ENCODE peak calls at places on chromosome 12, in ten cellular contexts. One of them, this sample, is unnamed.
A peak's percentile ranks its signal among the peaks of the same experiment; 100 is the strongest.

GRCh38 chr12:58104443-58104842 is 163.1 kb downstream of the ATP23 start:
- DNase-seq in right atrium auricular region: no peak
- DNase-seq in HT-29: no peak
- DNase-seq in MCF 10A: no peak
- DNase-seq in neural progenitor cell: no peak
- DNase-seq in HFFc6: no peak
- DNase-seq in Caki2: no peak
- DNase-seq in tibial nerve: no peak
- DNase-seq in SJSA1: no peak
- DNase-seq in NCI-H345: no peak
- DNase-seq in this sample: no peak

GRCh38 chr12:71282925-71283324 is 125.1 kb upstream of the TSPAN8 start:
- DNase-seq in tibial nerve: no peak
- DNase-seq in right atrium auricular region: no peak
- DNase-seq in MCF 10A: no peak
- DNase-seq in NCI-H345: no peak
- DNase-seq in Caki2: no peak
- DNase-seq in SJSA1: no peak
- DNase-seq in HT-29: no peak
- DNase-seq in neural progenitor cell: no peak
- DNase-seq in HFFc6: no peak
- DNase-seq in this sample: no peak

GRCh38 chr12:59723520-59723919 is 127.7 kb downstream of the SLC16A7 start:
- DNase-seq in tibial nerve: no peak
- DNase-seq in HFFc6: no peak
- DNase-seq in neural progenitor cell: no peak
- DNase-seq in right atrium auricular region: no peak
- DNase-seq in Caki2: no peak
- DNase-seq in SJSA1: no peak
- DNase-seq in HT-29: no peak
- DNase-seq in MCF 10A: no peak
- DNase-seq in NCI-H345: no peak
- DNase-seq in this sample: no peak

GRCh38 chr12:119302334-119303132 is 32.0 kb upstream of the CCDC60 start:
- DNase-seq in HT-29: no peak
- DNase-seq in tibial nerve: no peak
- DNase-seq in neural progenitor cell: peak; percentile 87
- DNase-seq in SJSA1: no peak
- DNase-seq in HFFc6: no peak
- DNase-seq in Caki2: no peak
- DNase-seq in right atrium auricular region: no peak
- DNase-seq in NCI-H345: no peak
- DNase-seq in MCF 10A: no peak
- DNase-seq in this sample: no peak

GRCh38 chr12:124925117-124925516 is 10.7 kb upstream of the UBC start:
- DNase-seq in HFFc6: no peak
- DNase-seq in right atrium auricular region: no peak
- DNase-seq in NCI-H345: no peak
- DNase-seq in SJSA1: no peak
- DNase-seq in MCF 10A: no peak
- DNase-seq in Caki2: no peak
- DNase-seq in HT-29: no peak
- DNase-seq in tibial nerve: peak; percentile 6
- DNase-seq in neural progenitor cell: no peak
- DNase-seq in this sample: no peak

GRCh38 chr12:117863004-117863709 is 105.6 kb downstream of the KSR2 start:
- DNase-seq in right atrium auricular region: no peak
- DNase-seq in NCI-H345: no peak
- DNase-seq in SJSA1: no peak
- DNase-seq in HT-29: no peak
- DNase-seq in HFFc6: peak; percentile 66
- DNase-seq in tibial nerve: no peak
- DNase-seq in neural progenitor cell: no peak
- DNase-seq in MCF 10A: peak; percentile 67
- DNase-seq in Caki2: no peak
- DNase-seq in this sample: no peak

GRCh38 chr12:109533487-109533740 is 39.9 kb downstream of the MMAB start:
- DNase-seq in right atrium auricular region: no peak
- DNase-seq in NCI-H345: no peak
- DNase-seq in SJSA1: no peak
- DNase-seq in Caki2: no peak
- DNase-seq in HT-29: no peak
- DNase-seq in neural progenitor cell: no peak
- DNase-seq in MCF 10A: no peak
- DNase-seq in tibial nerve: no peak
- DNase-seq in HFFc6: no peak
- DNase-seq in this sample: no peak

GRCh38 chr12:96422192-96422591 is 22.0 kb upstream of the CDK17 start:
- DNase-seq in HFFc6: no peak
- DNase-seq in NCI-H345: no peak
- DNase-seq in right atrium auricular region: no peak
- DNase-seq in tibial nerve: no peak
- DNase-seq in SJSA1: no peak
- DNase-seq in neural progenitor cell: no peak
- DNase-seq in Caki2: no peak
- DNase-seq in MCF 10A: no peak
- DNase-seq in HT-29: no peak
- DNase-seq in this sample: no peak

GRCh38 chr12:124829708-124830304 is 33.9 kb downstream of the SCARB1 start:
- DNase-seq in right atrium auricular region: no peak
- DNase-seq in NCI-H345: no peak
- DNase-seq in MCF 10A: no peak
- DNase-seq in HT-29: peak; percentile 9
- DNase-seq in tibial nerve: no peak
- DNase-seq in Caki2: peak; percentile 30
- DNase-seq in HFFc6: no peak
- DNase-seq in neural progenitor cell: no peak
- DNase-seq in SJSA1: no peak
- DNase-seq in this sample: no peak

GRCh38 chr12:78820946-78821345 is 43.6 kb upstream of the SYT1 start:
- DNase-seq in Caki2: no peak
- DNase-seq in HT-29: no peak
- DNase-seq in right atrium auricular region: no peak
- DNase-seq in neural progenitor cell: no peak
- DNase-seq in tibial nerve: no peak
- DNase-seq in HFFc6: no peak
- DNase-seq in SJSA1: no peak
- DNase-seq in MCF 10A: no peak
- DNase-seq in NCI-H345: no peak
- DNase-seq in this sample: no peak

GRCh38 chr12:20361416-20361815 is 6.9 kb upstream of the PDE3A start:
- DNase-seq in HFFc6: no peak
- DNase-seq in tibial nerve: no peak
- DNase-seq in MCF 10A: no peak
- DNase-seq in HT-29: no peak
- DNase-seq in NCI-H345: no peak
- DNase-seq in Caki2: no peak
- DNase-seq in right atrium auricular region: no peak
- DNase-seq in neural progenitor cell: no peak
- DNase-seq in SJSA1: no peak
- DNase-seq in this sample: no peak

GRCh38 chr12:120939523-120939922 is 35.4 kb upstream of the SPPL3 start:
- DNase-seq in HFFc6: no peak
- DNase-seq in tibial nerve: no peak
- DNase-seq in MCF 10A: no peak
- DNase-seq in SJSA1: no peak
- DNase-seq in neural progenitor cell: no peak
- DNase-seq in Caki2: no peak
- DNase-seq in right atrium auricular region: no peak
- DNase-seq in HT-29: no peak
- DNase-seq in NCI-H345: no peak
- DNase-seq in this sample: no peak

GRCh38 chr12:3035815-3036702 is 41.1 kb upstream of the TSPAN9 start:
- DNase-seq in tibial nerve: no peak
- DNase-seq in SJSA1: no peak
- DNase-seq in HFFc6: peak; percentile 26
- DNase-seq in MCF 10A: no peak
- DNase-seq in neural progenitor cell: peak; percentile 78
- DNase-seq in HT-29: no peak
- DNase-seq in right atrium auricular region: no peak
- DNase-seq in Caki2: no peak
- DNase-seq in NCI-H345: no peak
- DNase-seq in this sample: no peak

GRCh38 chr12:68342966-68343365 is 10.8 kb upstream of the MDM1 start:
- DNase-seq in right atrium auricular region: no peak
- DNase-seq in NCI-H345: peak; percentile 91
- DNase-seq in SJSA1: no peak
- DNase-seq in tibial nerve: no peak
- DNase-seq in Caki2: no peak
- DNase-seq in neural progenitor cell: no peak
- DNase-seq in HFFc6: no peak
- DNase-seq in MCF 10A: no peak
- DNase-seq in HT-29: no peak
- DNase-seq in this sample: no peak

GRCh38 chr12:99026332-99027116 is 381.4 kb downstream of the APAF1 start:
- DNase-seq in SJSA1: no peak
- DNase-seq in tibial nerve: no peak
- DNase-seq in HT-29: no peak
- DNase-seq in NCI-H345: no peak
- DNase-seq in right atrium auricular region: no peak
- DNase-seq in HFFc6: no peak
- DNase-seq in neural progenitor cell: no peak
- DNase-seq in MCF 10A: no peak
- DNase-seq in Caki2: no peak
- DNase-seq in this sample: no peak

GRCh38 chr12:27319848-27320247 is 12.8 kb upstream of the BMAL2 start:
- DNase-seq in Caki2: no peak
- DNase-seq in right atrium auricular region: no peak
- DNase-seq in NCI-H345: no peak
- DNase-seq in HFFc6: no peak
- DNase-seq in MCF 10A: no peak
- DNase-seq in HT-29: no peak
- DNase-seq in neural progenitor cell: no peak
- DNase-seq in SJSA1: no peak
- DNase-seq in tibial nerve: no peak
- DNase-seq in this sample: no peak

GRCh38 chr12:131897276-131897675 is 2.9 kb downstream of the ULK1 start:
- DNase-seq in NCI-H345: no peak
- DNase-seq in Caki2: no peak
- DNase-seq in neural progenitor cell: no peak
- DNase-seq in tibial nerve: no peak
- DNase-seq in MCF 10A: no peak
- DNase-seq in HFFc6: no peak
- DNase-seq in right atrium auricular region: no peak
- DNase-seq in HT-29: no peak
- DNase-seq in SJSA1: no peak
- DNase-seq in this sample: no peak

GRCh38 chr12:113261847-113262470 is 40.7 kb downstream of the TPCN1 start:
- DNase-seq in HT-29: no peak
- DNase-seq in SJSA1: no peak
- DNase-seq in MCF 10A: no peak
- DNase-seq in tibial nerve: no peak
- DNase-seq in Caki2: no peak
- DNase-seq in HFFc6: no peak
- DNase-seq in right atrium auricular region: no peak
- DNase-seq in neural progenitor cell: no peak
- DNase-seq in NCI-H345: no peak
- DNase-seq in this sample: no peak

GRCh38 chr12:12999276-12999958 is 648 bp downstream of the HEBP1 start:
- DNase-seq in neural progenitor cell: peak; percentile 64
- DNase-seq in HT-29: peak; percentile 8
- DNase-seq in tibial nerve: no peak
- DNase-seq in MCF 10A: no peak
- DNase-seq in right atrium auricular region: no peak
- DNase-seq in HFFc6: no peak
- DNase-seq in SJSA1: peak; percentile 49
- DNase-seq in Caki2: no peak
- DNase-seq in NCI-H345: no peak
- DNase-seq in this sample: no peak

GRCh38 chr12:31370645-31371620 is 45.0 kb upstream of the SINHCAF start:
- DNase-seq in NCI-H345: no peak
- DNase-seq in HT-29: peak; percentile 93
- DNase-seq in MCF 10A: no peak
- DNase-seq in right atrium auricular region: no peak
- DNase-seq in HFFc6: no peak
- DNase-seq in tibial nerve: no peak
- DNase-seq in SJSA1: no peak
- DNase-seq in neural progenitor cell: peak; percentile 92
- DNase-seq in Caki2: no peak
- DNase-seq in this sample: peak; percentile 59

GRCh38 chr12:103840399-103840880 is 594 bp downstream of the NT5DC3 start:
- DNase-seq in neural progenitor cell: no peak
- DNase-seq in right atrium auricular region: no peak
- DNase-seq in tibial nerve: no peak
- DNase-seq in MCF 10A: peak; percentile 52
- DNase-seq in HFFc6: peak; percentile 13
- DNase-seq in HT-29: peak; percentile 23
- DNase-seq in SJSA1: no peak
- DNase-seq in NCI-H345: no peak
- DNase-seq in Caki2: no peak
- DNase-seq in this sample: no peak

GRCh38 chr12:89181271-89181920 is 170.9 kb downstream of the DUSP6 start:
- DNase-seq in neural progenitor cell: no peak
- DNase-seq in HFFc6: peak; percentile 66
- DNase-seq in NCI-H345: no peak
- DNase-seq in MCF 10A: peak; percentile 89
- DNase-seq in Caki2: no peak
- DNase-seq in HT-29: peak; percentile 57
- DNase-seq in right atrium auricular region: no peak
- DNase-seq in SJSA1: no peak
- DNase-seq in tibial nerve: no peak
- DNase-seq in this sample: no peak

GRCh38 chr12:76237086-76237701 is 111.0 kb downstream of the BBS10 start:
- DNase-seq in neural progenitor cell: no peak
- DNase-seq in right atrium auricular region: no peak
- DNase-seq in HFFc6: no peak
- DNase-seq in Caki2: no peak
- DNase-seq in SJSA1: no peak
- DNase-seq in NCI-H345: no peak
- DNase-seq in HT-29: no peak
- DNase-seq in tibial nerve: no peak
- DNase-seq in MCF 10A: peak; percentile 61
- DNase-seq in this sample: no peak

GRCh38 chr12:120089105-120089504 is 27.4 kb downstream of the RAB35 start:
- DNase-seq in Caki2: no peak
- DNase-seq in HT-29: no peak
- DNase-seq in right atrium auricular region: no peak
- DNase-seq in SJSA1: no peak
- DNase-seq in HFFc6: no peak
- DNase-seq in MCF 10A: no peak
- DNase-seq in NCI-H345: no peak
- DNase-seq in neural progenitor cell: no peak
- DNase-seq in tibial nerve: no peak
- DNase-seq in this sample: no peak

GRCh38 chr12:53756300-53757094 is 4.7 kb upstream of the CISTR start:
- DNase-seq in HFFc6: no peak
- DNase-seq in HT-29: no peak
- DNase-seq in tibial nerve: no peak
- DNase-seq in neural progenitor cell: peak; percentile 55
- DNase-seq in NCI-H345: no peak
- DNase-seq in SJSA1: no peak
- DNase-seq in MCF 10A: no peak
- DNase-seq in Caki2: no peak
- DNase-seq in right atrium auricular region: no peak
- DNase-seq in this sample: no peak

GRCh38 chr12:82414926-82415325 is 56.6 kb downstream of the METTL25 start:
- DNase-seq in SJSA1: no peak
- DNase-seq in right atrium auricular region: no peak
- DNase-seq in HT-29: no peak
- DNase-seq in Caki2: no peak
- DNase-seq in tibial nerve: no peak
- DNase-seq in HFFc6: no peak
- DNase-seq in MCF 10A: no peak
- DNase-seq in neural progenitor cell: no peak
- DNase-seq in NCI-H345: no peak
- DNase-seq in this sample: no peak

GRCh38 chr12:94326234-94326633 is 133.4 kb downstream of the CEP83 start:
- DNase-seq in Caki2: no peak
- DNase-seq in SJSA1: no peak
- DNase-seq in MCF 10A: no peak
- DNase-seq in HFFc6: no peak
- DNase-seq in HT-29: no peak
- DNase-seq in right atrium auricular region: no peak
- DNase-seq in NCI-H345: no peak
- DNase-seq in tibial nerve: no peak
- DNase-seq in neural progenitor cell: no peak
- DNase-seq in this sample: no peak

GRCh38 chr12:52645982-52646381 is 6.0 kb downstream of the KRT2 start:
- DNase-seq in neural progenitor cell: no peak
- DNase-seq in Caki2: no peak
- DNase-seq in MCF 10A: no peak
- DNase-seq in NCI-H345: no peak
- DNase-seq in SJSA1: peak; percentile 4
- DNase-seq in HT-29: no peak
- DNase-seq in tibial nerve: no peak
- DNase-seq in HFFc6: no peak
- DNase-seq in right atrium auricular region: peak; percentile 28
- DNase-seq in this sample: no peak